ENCODE peak calls at places on chromosomes 1 and 21, in four cellular contexts. One of them, this sample, is unnamed.

GRCh38 chr1:224626042-224626441 is 9.9 kb downstream of the CNIH3 start:
- DNase-seq in lung: no peak
- DNase-seq in iPS-NIHi11: no peak
- DNase-seq in astrocyte of the spinal cord: peak
- DNase-seq in this sample: peak

GRCh38 chr1:21381354-21381753 is 58.6 kb upstream of the NBPF3 start:
- DNase-seq in astrocyte of the spinal cord: no peak
- DNase-seq in iPS-NIHi11: no peak
- DNase-seq in lung: no peak
- DNase-seq in this sample: no peak

GRCh38 chr1:154859786-154860153 is 10.3 kb downstream of the KCNN3 start:
- DNase-seq in iPS-NIHi11: no peak
- DNase-seq in lung: peak
- DNase-seq in astrocyte of the spinal cord: no peak
- DNase-seq in this sample: no peak

GRCh38 chr1:70353641-70354331 is 736 bp downstream of the ANKRD13C start:
- DNase-seq in iPS-NIHi11: no peak
- DNase-seq in astrocyte of the spinal cord: peak
- DNase-seq in lung: peak
- DNase-seq in this sample: peak

GRCh38 chr1:30379684-30380624 is 343.4 kb downstream of the MATN1 start:
- DNase-seq in astrocyte of the spinal cord: peak
- DNase-seq in iPS-NIHi11: peak
- DNase-seq in lung: peak
- DNase-seq in this sample: peak

GRCh38 chr1:27010226-27010994 is 2.2 kb downstream of the TENT5B start:
- DNase-seq in iPS-NIHi11: no peak
- DNase-seq in lung: no peak
- DNase-seq in astrocyte of the spinal cord: no peak
- DNase-seq in this sample: no peak

GRCh38 chr21:31117046-31117916 is 79.0 kb upstream of the KRTAP19-8 start:
- DNase-seq in lung: no peak
- DNase-seq in iPS-NIHi11: no peak
- DNase-seq in astrocyte of the spinal cord: peak
- DNase-seq in this sample: peak

GRCh38 chr1:72037745-72038343 is 244.5 kb downstream of the NEGR1 start:
- DNase-seq in astrocyte of the spinal cord: peak
- DNase-seq in lung: peak
- DNase-seq in iPS-NIHi11: peak
- DNase-seq in this sample: peak

GRCh38 chr1:108034396-108034795 is 69.4 kb upstream of the VAV3 start:
- DNase-seq in lung: no peak
- DNase-seq in astrocyte of the spinal cord: no peak
- DNase-seq in iPS-NIHi11: no peak
- DNase-seq in this sample: no peak

GRCh38 chr1:113677250-113678158 is 81.8 kb downstream of the PHTF1 start:
- DNase-seq in lung: no peak
- DNase-seq in iPS-NIHi11: peak
- DNase-seq in astrocyte of the spinal cord: peak
- DNase-seq in this sample: peak

GRCh38 chr1:14765773-14766172 is 167.3 kb downstream of the KAZN start:
- DNase-seq in iPS-NIHi11: no peak
- DNase-seq in astrocyte of the spinal cord: no peak
- DNase-seq in lung: no peak
- DNase-seq in this sample: no peak